ENCODE peak calls at places on chromosomes 12 and 14, in seven cellular contexts. One of them, this sample, is unnamed.

GRCh38 chr12:88634008-88634407 is 53.7 kb upstream of the KITLG start:
- DNase-seq in ELR: no peak
- DNase-seq in choroid plexus epithelial cell: no peak
- DNase-seq in M059J: no peak
- DNase-seq in fibroblast of mammary gland: no peak
- DNase-seq in skeletal muscle cell: no peak
- DNase-seq in OCI-LY7: no peak
- DNase-seq in this sample: no peak

GRCh38 chr12:46886541-46887041 is 60.8 kb upstream of the SLC38A4 start:
- DNase-seq in ELR: peak
- DNase-seq in choroid plexus epithelial cell: peak
- DNase-seq in M059J: peak
- DNase-seq in fibroblast of mammary gland: peak
- DNase-seq in skeletal muscle cell: peak
- DNase-seq in OCI-LY7: no peak
- DNase-seq in this sample: no peak

GRCh38 chr12:16165506-16165905 is 112.0 kb downstream of the SLC15A5 start:
- DNase-seq in ELR: peak
- DNase-seq in choroid plexus epithelial cell: peak
- DNase-seq in M059J: peak
- DNase-seq in fibroblast of mammary gland: peak
- DNase-seq in skeletal muscle cell: peak
- DNase-seq in OCI-LY7: peak
- DNase-seq in this sample: peak

GRCh38 chr12:113471619-113472171 is at the start of gene LHX5:
- DNase-seq in ELR: no peak
- DNase-seq in choroid plexus epithelial cell: no peak
- DNase-seq in M059J: peak
- DNase-seq in fibroblast of mammary gland: peak
- DNase-seq in skeletal muscle cell: no peak
- DNase-seq in OCI-LY7: no peak
- DNase-seq in this sample: no peak

GRCh38 chr12:56084958-56085543 is 5.1 kb downstream of the ERBB3 start:
- DNase-seq in ELR: peak
- DNase-seq in choroid plexus epithelial cell: peak
- DNase-seq in M059J: no peak
- DNase-seq in fibroblast of mammary gland: peak
- DNase-seq in skeletal muscle cell: no peak
- DNase-seq in OCI-LY7: peak
- DNase-seq in this sample: no peak

GRCh38 chr12:123442774-123443173 is 6.3 kb upstream of the RILPL2 start:
- DNase-seq in ELR: no peak
- DNase-seq in choroid plexus epithelial cell: no peak
- DNase-seq in M059J: no peak
- DNase-seq in fibroblast of mammary gland: no peak
- DNase-seq in skeletal muscle cell: no peak
- DNase-seq in OCI-LY7: no peak
- DNase-seq in this sample: no peak

GRCh38 chr14:36367985-36368774 is 47.7 kb upstream of the MBIP start:
- DNase-seq in ELR: no peak
- DNase-seq in choroid plexus epithelial cell: no peak
- DNase-seq in M059J: no peak
- DNase-seq in fibroblast of mammary gland: no peak
- DNase-seq in skeletal muscle cell: no peak
- DNase-seq in OCI-LY7: no peak
- DNase-seq in this sample: no peak

GRCh38 chr14:77044776-77045569 is 16.5 kb upstream of the IRF2BPL start:
- DNase-seq in ELR: no peak
- DNase-seq in choroid plexus epithelial cell: peak
- DNase-seq in M059J: no peak
- DNase-seq in fibroblast of mammary gland: peak
- DNase-seq in skeletal muscle cell: no peak
- DNase-seq in OCI-LY7: no peak
- DNase-seq in this sample: no peak

GRCh38 chr12:107655281-107656065 is 30.1 kb upstream of the PWP1 start:
- DNase-seq in ELR: no peak
- DNase-seq in choroid plexus epithelial cell: no peak
- DNase-seq in M059J: no peak
- DNase-seq in fibroblast of mammary gland: no peak
- DNase-seq in skeletal muscle cell: no peak
- DNase-seq in OCI-LY7: no peak
- DNase-seq in this sample: no peak

GRCh38 chr14:84064756-84065155 is 1465.2 kb upstream of the FLRT2 start:
- DNase-seq in ELR: no peak
- DNase-seq in choroid plexus epithelial cell: no peak
- DNase-seq in M059J: no peak
- DNase-seq in fibroblast of mammary gland: no peak
- DNase-seq in skeletal muscle cell: no peak
- DNase-seq in OCI-LY7: no peak
- DNase-seq in this sample: no peak

GRCh38 chr12:52873832-52874572 is 25.2 kb upstream of the KRT78 start:
- DNase-seq in ELR: peak
- DNase-seq in choroid plexus epithelial cell: peak
- DNase-seq in M059J: peak
- DNase-seq in fibroblast of mammary gland: peak
- DNase-seq in skeletal muscle cell: peak
- DNase-seq in OCI-LY7: no peak
- DNase-seq in this sample: peak

GRCh38 chr14:58408681-58409080 is 13.0 kb downstream of the TOMM20L start:
- DNase-seq in ELR: no peak
- DNase-seq in choroid plexus epithelial cell: no peak
- DNase-seq in M059J: no peak
- DNase-seq in fibroblast of mammary gland: no peak
- DNase-seq in skeletal muscle cell: no peak
- DNase-seq in OCI-LY7: no peak
- DNase-seq in this sample: no peak

GRCh38 chr14:51544426-51544825 is 107.3 kb upstream of the FRMD6 start:
- DNase-seq in ELR: no peak
- DNase-seq in choroid plexus epithelial cell: no peak
- DNase-seq in M059J: peak
- DNase-seq in fibroblast of mammary gland: no peak
- DNase-seq in skeletal muscle cell: no peak
- DNase-seq in OCI-LY7: no peak
- DNase-seq in this sample: no peak

GRCh38 chr12:62703011-62703380 is 232.0 kb downstream of the PPM1H start:
- DNase-seq in ELR: peak
- DNase-seq in choroid plexus epithelial cell: no peak
- DNase-seq in M059J: no peak
- DNase-seq in fibroblast of mammary gland: no peak
- DNase-seq in skeletal muscle cell: no peak
- DNase-seq in OCI-LY7: no peak
- DNase-seq in this sample: no peak

GRCh38 chr14:63632932-63633514 is 8.6 kb downstream of the WDR89 start:
- DNase-seq in ELR: peak
- DNase-seq in choroid plexus epithelial cell: peak
- DNase-seq in M059J: peak
- DNase-seq in fibroblast of mammary gland: peak
- DNase-seq in skeletal muscle cell: no peak
- DNase-seq in OCI-LY7: peak
- DNase-seq in this sample: peak

GRCh38 chr14:95467657-95468056 is 48.8 kb downstream of the SYNE3 start:
- DNase-seq in ELR: no peak
- DNase-seq in choroid plexus epithelial cell: no peak
- DNase-seq in M059J: no peak
- DNase-seq in fibroblast of mammary gland: no peak
- DNase-seq in skeletal muscle cell: no peak
- DNase-seq in OCI-LY7: no peak
- DNase-seq in this sample: no peak

GRCh38 chr14:90739318-90740077 is 76.7 kb downstream of the TTC7B start:
- DNase-seq in ELR: no peak
- DNase-seq in choroid plexus epithelial cell: no peak
- DNase-seq in M059J: no peak
- DNase-seq in fibroblast of mammary gland: no peak
- DNase-seq in skeletal muscle cell: no peak
- DNase-seq in OCI-LY7: no peak
- DNase-seq in this sample: no peak

GRCh38 chr14:22900088-22900799 is 17.2 kb downstream of the REM2 start:
- DNase-seq in ELR: peak
- DNase-seq in choroid plexus epithelial cell: peak
- DNase-seq in M059J: peak
- DNase-seq in fibroblast of mammary gland: peak
- DNase-seq in skeletal muscle cell: no peak
- DNase-seq in OCI-LY7: peak
- DNase-seq in this sample: peak

GRCh38 chr14:104893435-104894207 is 28.6 kb downstream of the CEP170B start:
- DNase-seq in ELR: no peak
- DNase-seq in choroid plexus epithelial cell: no peak
- DNase-seq in M059J: no peak
- DNase-seq in fibroblast of mammary gland: no peak
- DNase-seq in skeletal muscle cell: no peak
- DNase-seq in OCI-LY7: peak
- DNase-seq in this sample: no peak

GRCh38 chr12:111024205-111024794 is 103.9 kb upstream of the MYL2 start:
- DNase-seq in ELR: peak
- DNase-seq in choroid plexus epithelial cell: peak
- DNase-seq in M059J: peak
- DNase-seq in fibroblast of mammary gland: peak
- DNase-seq in skeletal muscle cell: no peak
- DNase-seq in OCI-LY7: peak
- DNase-seq in this sample: peak

GRCh38 chr12:12718382-12718761 is 1.2 kb downstream of the CDKN1B start:
- DNase-seq in ELR: peak
- DNase-seq in choroid plexus epithelial cell: peak
- DNase-seq in M059J: peak
- DNase-seq in fibroblast of mammary gland: no peak
- DNase-seq in skeletal muscle cell: no peak
- DNase-seq in OCI-LY7: no peak
- DNase-seq in this sample: no peak

GRCh38 chr14:24260026-24260779 is 2.8 kb downstream of the TGM1 start:
- DNase-seq in ELR: no peak
- DNase-seq in choroid plexus epithelial cell: no peak
- DNase-seq in M059J: no peak
- DNase-seq in fibroblast of mammary gland: no peak
- DNase-seq in skeletal muscle cell: no peak
- DNase-seq in OCI-LY7: no peak
- DNase-seq in this sample: no peak

GRCh38 chr12:52975204-52975603 is 26.3 kb downstream of the KRT18 start:
- DNase-seq in ELR: peak
- DNase-seq in choroid plexus epithelial cell: peak
- DNase-seq in M059J: peak
- DNase-seq in fibroblast of mammary gland: no peak
- DNase-seq in skeletal muscle cell: no peak
- DNase-seq in OCI-LY7: no peak
- DNase-seq in this sample: no peak

GRCh38 chr12:112584266-112584722 is 165.5 kb downstream of the PTPN11 start:
- DNase-seq in ELR: peak
- DNase-seq in choroid plexus epithelial cell: no peak
- DNase-seq in M059J: peak
- DNase-seq in fibroblast of mammary gland: no peak
- DNase-seq in skeletal muscle cell: no peak
- DNase-seq in OCI-LY7: peak
- DNase-seq in this sample: peak

GRCh38 chr12:47909839-47910465 is 5.2 kb upstream of the VDR start:
- DNase-seq in ELR: no peak
- DNase-seq in choroid plexus epithelial cell: no peak
- DNase-seq in M059J: no peak
- DNase-seq in fibroblast of mammary gland: peak
- DNase-seq in skeletal muscle cell: no peak
- DNase-seq in OCI-LY7: no peak
- DNase-seq in this sample: no peak

GRCh38 chr14:78086342-78086741 is 83.8 kb upstream of the NRXN3 start:
- DNase-seq in ELR: no peak
- DNase-seq in choroid plexus epithelial cell: no peak
- DNase-seq in M059J: no peak
- DNase-seq in fibroblast of mammary gland: no peak
- DNase-seq in skeletal muscle cell: no peak
- DNase-seq in OCI-LY7: no peak
- DNase-seq in this sample: no peak

GRCh38 chr14:70692210-70692609 is 50.5 kb downstream of the TTC9 start:
- DNase-seq in ELR: no peak
- DNase-seq in choroid plexus epithelial cell: peak
- DNase-seq in M059J: peak
- DNase-seq in fibroblast of mammary gland: no peak
- DNase-seq in skeletal muscle cell: no peak
- DNase-seq in OCI-LY7: no peak
- DNase-seq in this sample: no peak

GRCh38 chr14:99266181-99267178 is 5.5 kb downstream of the BCL11B start:
- DNase-seq in ELR: peak
- DNase-seq in choroid plexus epithelial cell: peak
- DNase-seq in M059J: peak
- DNase-seq in fibroblast of mammary gland: peak
- DNase-seq in skeletal muscle cell: peak
- DNase-seq in OCI-LY7: peak
- DNase-seq in this sample: peak

GRCh38 chr14:39841088-39841487 is 408.9 kb upstream of the FBXO33 start:
- DNase-seq in ELR: no peak
- DNase-seq in choroid plexus epithelial cell: no peak
- DNase-seq in M059J: peak
- DNase-seq in fibroblast of mammary gland: peak
- DNase-seq in skeletal muscle cell: no peak
- DNase-seq in OCI-LY7: no peak
- DNase-seq in this sample: no peak

This sample was measured in HCT116.